ENCODE peak calls at places on chromosomes 7 and 10, in nine cellular contexts. Q is left ventricle myocardium inferior; A is osteoblast; X is Peyer's patch; S is dorsolateral prefrontal cortex; J is CD8-positive, alpha-beta T cell; T is cardiac muscle cell; P is coronary artery; E is psoas muscle. U is an unnamed sample.

GRCh38 chr10:6878067-6878412 is 298.0 kb upstream of the PRKCQ start:
- DNase-seq in Q (no peak), A (no peak), X (no peak), S (peak), J (no peak), T (no peak), P (no peak), E (no peak), U (no peak)

GRCh38 chr10:21497177-21497807 is 28.2 kb downstream of the SKIDA1 start:
- DNase-seq in Q (peak), A (peak), X (no peak), S (peak), J (no peak), T (peak), P (peak), E (peak), U (peak)

GRCh38 chr10:17607603-17608332 is 9.4 kb downstream of the HACD1 start:
- DNase-seq in Q (no peak), A (peak), X (no peak), S (no peak), J (no peak), T (peak), P (no peak), E (no peak), U (peak)

GRCh38 chr7:120615703-120616102 is 242.2 kb downstream of the TSPAN12 start:
- DNase-seq in Q (no peak), A (no peak), X (no peak), S (no peak), J (no peak), T (no peak), P (no peak), E (no peak), U (no peak)

GRCh38 chr10:58278962-58279307 is 10.0 kb downstream of the CISD1 start:
- DNase-seq in Q (no peak), A (no peak), X (no peak), S (no peak), J (no peak), T (no peak), P (no peak), E (no peak), U (no peak)

GRCh38 chr10:63611078-63611477 is 89.9 kb downstream of the REEP3 start:
- DNase-seq in Q (no peak), A (peak), X (no peak), S (no peak), J (no peak), T (no peak), P (no peak), E (no peak), U (no peak)

GRCh38 chr7:106515321-106515720 is 145.6 kb downstream of the CCDC71L start:
- DNase-seq in Q (no peak), A (no peak), X (no peak), S (no peak), J (no peak), T (no peak), P (no peak), E (no peak), U (no peak)

GRCh38 chr7:5494683-5495561 is 71.3 kb upstream of the TNRC18 start:
- DNase-seq in Q (peak), A (peak), X (peak), S (peak), J (peak), T (peak), P (no peak), E (peak), U (peak)

GRCh38 chr7:33805630-33806233 is 99.6 kb upstream of the BMPER start:
- DNase-seq in Q (no peak), A (peak), X (no peak), S (no peak), J (no peak), T (no peak), P (no peak), E (no peak), U (peak)

GRCh38 chr7:122200888-122201287 is 56.8 kb upstream of the AASS start:
- DNase-seq in Q (no peak), A (no peak), X (no peak), S (no peak), J (no peak), T (no peak), P (no peak), E (no peak), U (no peak)

GRCh38 chr10:48476279-48476982 is 128.4 kb downstream of the ARHGAP22 start:
- DNase-seq in Q (no peak), A (no peak), X (peak), S (no peak), J (no peak), T (no peak), P (no peak), E (no peak), U (no peak)

GRCh38 chr7:47758546-47758945 is 176.6 kb upstream of the TNS3 start:
- DNase-seq in Q (no peak), A (no peak), X (no peak), S (no peak), J (no peak), T (no peak), P (no peak), E (no peak), U (peak)

GRCh38 chr10:69449841-69450240 is 1.4 kb upstream of the TSPAN15 start:
- DNase-seq in Q (no peak), A (no peak), X (peak), S (peak), J (peak), T (peak), P (no peak), E (no peak), U (peak)

GRCh38 chr7:79055722-79056415 is 397.6 kb downstream of the MAGI2 start:
- DNase-seq in Q (no peak), A (no peak), X (no peak), S (no peak), J (no peak), T (no peak), P (no peak), E (no peak), U (peak)

GRCh38 chr10:114239117-114239993 is at the start of gene VWA2:
- DNase-seq in Q (peak), A (no peak), X (no peak), S (no peak), J (peak), T (peak), P (no peak), E (peak), U (no peak)

GRCh38 chr7:111919690-111920179 is 286.5 kb downstream of the DOCK4 start:
- DNase-seq in Q (no peak), A (peak), X (no peak), S (no peak), J (no peak), T (no peak), P (no peak), E (no peak), U (peak)

GRCh38 chr10:58322072-58322834 is 12.6 kb upstream of the UBE2D1 start:
- DNase-seq in Q (no peak), A (no peak), X (no peak), S (no peak), J (no peak), T (no peak), P (no peak), E (no peak), U (peak)

GRCh38 chr10:45354261-45354660 is 19.8 kb upstream of the ALOX5 start:
- DNase-seq in Q (no peak), A (no peak), X (peak), S (no peak), J (no peak), T (no peak), P (no peak), E (peak), U (no peak)

GRCh38 chr10:454860-455259 is 234.6 kb downstream of the DIP2C start:
- DNase-seq in Q (peak), A (peak), X (no peak), S (no peak), J (no peak), T (no peak), P (no peak), E (peak), U (peak)

GRCh38 chr7:72438491-72438890 is 26.4 kb upstream of the CALN1 start:
- DNase-seq in Q (no peak), A (no peak), X (no peak), S (no peak), J (no peak), T (no peak), P (no peak), E (no peak), U (no peak)

DNA sequence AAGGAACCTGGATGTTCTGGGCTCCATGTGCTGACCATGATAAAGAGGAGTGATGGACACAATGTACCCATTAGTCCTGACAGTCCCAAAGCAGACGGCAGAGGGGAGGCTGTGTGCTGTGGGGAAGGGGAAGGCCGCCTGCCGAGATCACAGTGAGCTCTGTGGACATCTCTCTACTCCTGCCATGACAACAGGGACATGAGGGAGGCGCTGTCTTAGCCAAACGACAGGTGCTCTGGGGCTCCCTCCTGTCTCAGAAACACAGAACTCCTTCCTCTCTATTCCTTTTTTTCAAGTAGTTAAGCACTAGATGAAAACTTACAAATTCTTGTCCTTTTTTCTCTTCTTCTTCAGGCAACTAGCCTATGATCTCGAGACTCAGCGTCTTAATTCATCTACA is 113.1 kb downstream of the RNF32 start:
- DNase-seq in Q (no peak), A (no peak), X (no peak), S (no peak), J (no peak), T (no peak), P (no peak), E (no peak), U (no peak)
- TF ChIP-seq CTCF in Q (no peak), A (no peak), X (no peak), S (no peak), J (no peak), T (no peak), P (no peak), E (no peak), U (no peak)

GRCh38 chr7:16759840-16760239 is 6.3 kb downstream of the TSPAN13 start:
- DNase-seq in Q (no peak), A (no peak), X (no peak), S (no peak), J (no peak), T (no peak), P (no peak), E (no peak), U (no peak)

GRCh38 chr7:16762177-16762576 is 8.6 kb downstream of the TSPAN13 start:
- DNase-seq in Q (no peak), A (no peak), X (no peak), S (no peak), J (no peak), T (no peak), P (no peak), E (no peak), U (no peak)

GRCh38 chr7:16755397-16755796 is 1.8 kb downstream of the TSPAN13 start:
- DNase-seq in Q (no peak), A (no peak), X (no peak), S (no peak), J (no peak), T (no peak), P (no peak), E (no peak), U (no peak)

GRCh38 chr7:16754869-16755317 is 1.3 kb downstream of the TSPAN13 start:
- DNase-seq in Q (no peak), A (no peak), X (no peak), S (no peak), J (no peak), T (no peak), P (no peak), E (no peak), U (no peak)

DNA sequence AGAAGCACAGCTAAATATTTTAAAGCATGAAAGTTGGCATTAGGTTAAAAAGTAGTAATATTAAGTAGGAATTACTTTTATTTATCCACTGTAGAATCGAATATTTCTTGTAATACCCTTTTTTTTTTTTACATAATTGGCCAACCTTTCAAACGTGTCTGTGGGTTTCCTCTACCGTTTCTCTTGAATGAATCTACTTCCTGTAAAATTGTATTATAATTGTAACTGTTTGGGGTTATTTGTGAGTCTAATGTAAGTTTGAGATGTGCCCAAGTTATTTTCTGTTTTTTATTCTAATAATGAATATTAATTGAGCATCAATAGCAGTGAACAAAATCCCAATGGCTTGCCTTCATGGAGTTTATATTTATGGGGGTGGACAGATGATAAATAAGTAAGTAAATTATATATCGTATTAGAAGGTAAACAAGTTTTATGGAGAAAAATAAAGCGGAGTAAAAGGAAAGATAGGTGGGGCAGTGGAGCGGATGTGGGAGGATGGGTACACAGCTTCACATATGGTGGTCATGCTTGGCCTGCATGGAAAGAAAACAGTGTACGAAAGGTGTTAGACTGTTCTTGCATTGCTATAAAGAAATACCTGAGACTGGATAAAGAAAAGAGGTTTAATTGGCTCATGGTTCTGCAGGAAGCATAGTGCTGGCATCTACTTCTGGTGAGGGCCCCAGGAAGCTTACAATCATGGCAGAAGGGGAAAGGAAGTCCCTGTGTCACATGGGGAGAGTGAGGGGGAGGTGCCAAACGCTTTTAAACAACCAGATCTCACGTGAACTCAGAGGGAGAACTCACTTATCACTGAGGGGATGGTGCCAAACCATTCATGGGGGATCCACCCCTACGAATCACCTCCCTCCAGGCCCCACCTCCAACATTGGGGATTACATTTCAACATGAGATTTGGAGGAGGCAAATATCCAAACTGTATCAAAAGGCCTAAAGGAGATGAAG is 5.4 kb downstream of the TSPAN13 start:
- DNase-seq in Q (no peak), A (no peak), X (peak), S (no peak), J (no peak), T (no peak), P (no peak), E (no peak), U (no peak)
- H3K4me3 ChIP-seq in Q (no peak), A (no peak), X (no peak), S (no peak), J (no peak), T (no peak), P (no peak), E (no peak), U (no peak)

DNA sequence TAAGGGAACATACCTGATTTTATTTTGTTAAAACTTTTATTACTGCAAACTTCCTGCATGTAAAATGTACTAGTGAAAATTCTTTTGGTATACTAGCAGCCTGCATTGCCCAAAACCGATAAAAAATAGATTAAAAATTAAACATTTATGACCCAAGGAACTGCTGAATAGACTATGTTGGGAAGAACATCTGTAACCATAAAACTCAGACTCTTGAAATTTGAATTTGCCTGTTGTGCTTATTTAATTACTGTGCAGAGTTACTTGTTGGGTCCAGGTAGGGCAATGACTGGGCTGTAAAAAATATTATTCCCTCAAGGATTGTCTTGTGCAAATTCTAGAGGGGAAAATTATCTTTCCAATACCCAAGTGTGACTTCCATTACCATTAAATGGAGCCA is 193.5 kb upstream of the PITRM1 start:
- DNase-seq in Q (no peak), A (no peak), X (no peak), S (no peak), J (no peak), T (no peak), P (no peak), E (no peak), U (no peak)
- H3K27ac ChIP-seq in Q (no peak), A (no peak), X (no peak), S (no peak), J (no peak), T (no peak), P (no peak), E (no peak), U (no peak)

DNA sequence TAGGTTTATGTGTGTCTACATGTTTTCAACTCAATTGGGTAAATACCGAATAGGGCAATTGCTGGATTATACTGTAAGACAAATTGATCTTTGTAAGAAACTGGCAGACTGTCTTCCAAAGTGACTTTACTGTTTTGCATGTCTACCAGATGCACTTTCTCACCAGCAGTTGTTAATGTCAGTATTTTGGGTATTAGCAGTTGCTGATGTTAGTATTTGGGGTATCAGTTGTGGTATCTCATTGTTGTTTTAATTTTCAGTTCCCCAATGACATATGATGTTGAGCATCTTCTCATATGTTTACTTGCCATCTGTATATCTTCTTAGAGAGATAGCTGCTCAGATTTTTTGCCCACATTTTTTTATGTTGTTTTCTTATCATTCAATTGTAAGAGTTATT is 10.6 kb downstream of the PDE6C start:
- DNase-seq in Q (no peak), A (no peak), X (no peak), S (no peak), J (no peak), T (no peak), P (no peak), E (no peak), U (no peak)
- TF ChIP-seq CTCF in Q (no peak), A (no peak), X (no peak), S (no peak), J (no peak), T (no peak), P (no peak), E (no peak), U (no peak)

GRCh38 chr10:132580157-132580556 is 42.6 kb downstream of the INPP5A start:
- DNase-seq in Q (no peak), A (no peak), X (no peak), S (no peak), J (no peak), T (no peak), P (no peak), E (no peak), U (no peak)

GRCh38 chr10:132580617-132581016 is 43.0 kb downstream of the INPP5A start:
- DNase-seq in Q (no peak), A (no peak), X (no peak), S (no peak), J (no peak), T (no peak), P (no peak), E (no peak), U (no peak)

GRCh38 chr10:132577350-132578005 is 39.9 kb downstream of the INPP5A start:
- DNase-seq in Q (peak), A (no peak), X (no peak), S (peak), J (no peak), T (peak), P (no peak), E (no peak), U (no peak)

GRCh38 chr10:132578287-132578951 is 40.8 kb downstream of the INPP5A start:
- DNase-seq in Q (no peak), A (no peak), X (no peak), S (no peak), J (no peak), T (no peak), P (no peak), E (no peak), U (no peak)

GRCh38 chr10:132579027-132579859 is 41.7 kb downstream of the INPP5A start:
- DNase-seq in Q (no peak), A (no peak), X (no peak), S (no peak), J (no peak), T (no peak), P (no peak), E (no peak), U (no peak)
- H3K4me3 ChIP-seq in Q (no peak), A (no peak), X (no peak), S (no peak), J (no peak), T (no peak), P (peak), E (no peak), U (no peak)

DNA sequence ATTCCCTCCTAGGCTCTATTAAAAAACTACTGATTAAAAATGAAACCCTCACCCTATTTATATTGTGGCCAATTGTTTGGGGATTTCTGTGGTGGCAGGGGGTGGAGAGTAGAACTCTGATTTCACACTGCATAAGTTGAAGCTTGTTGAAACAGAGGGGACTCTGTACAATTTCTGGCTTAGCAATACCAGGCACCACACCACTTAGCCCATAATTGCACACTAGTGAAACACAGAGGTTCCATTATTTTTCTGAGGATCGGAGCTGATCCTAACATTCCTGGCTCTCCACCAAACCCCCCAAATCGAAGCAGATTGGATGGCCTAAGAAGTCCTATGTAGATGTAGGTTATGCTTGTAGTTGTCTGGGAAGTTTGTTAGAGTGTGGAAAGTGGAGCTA is 47.0 kb downstream of the PTN start:
- DNase-seq in Q (no peak), A (no peak), X (no peak), S (no peak), J (no peak), T (no peak), P (no peak), E (no peak), U (no peak)
- H3K27ac ChIP-seq in Q (no peak), A (no peak), X (no peak), S (peak), J (no peak), T (peak), P (no peak), E (no peak), U (no peak)

DNA sequence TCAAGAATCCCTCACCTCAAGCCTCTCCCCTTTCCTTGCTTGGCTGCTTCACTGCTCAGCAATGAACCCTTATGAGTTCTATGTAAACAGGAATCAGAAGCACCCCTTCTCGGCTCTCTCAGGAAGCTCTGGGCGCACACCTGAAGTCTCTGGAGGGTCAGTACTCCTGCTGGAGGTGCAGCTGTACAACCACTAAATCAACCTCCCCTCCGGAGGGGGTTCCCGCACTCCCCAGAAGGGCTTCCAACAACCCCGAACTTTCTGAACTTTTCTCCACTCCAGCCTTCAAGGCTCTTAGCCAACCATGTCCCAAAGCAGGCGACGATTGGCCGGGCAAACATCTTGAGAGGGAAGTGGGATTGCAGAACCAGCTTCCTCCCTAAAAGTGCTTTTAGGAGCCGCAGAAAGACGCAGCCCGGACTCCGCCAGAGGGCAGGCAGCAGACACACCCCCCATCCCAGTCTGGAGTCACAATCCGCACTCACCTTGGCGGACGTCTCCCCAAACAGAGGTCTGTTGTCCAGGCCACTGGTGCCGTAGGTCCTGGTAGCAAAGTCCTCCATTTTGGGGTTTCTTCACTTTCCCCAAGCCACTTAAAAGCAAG is 489 bp downstream of the TMEM243 start:
- DNase-seq in Q (peak), A (no peak), X (peak), S (peak), J (peak), T (peak), P (peak), E (peak), U (no peak)
- TF ChIP-seq CTCF in Q (no peak), A (no peak), X (no peak), S (no peak), J (no peak), T (peak), P (no peak), E (no peak), U (peak)